ENCODE peak calls at places on chromosomes 7 and 10, in six cellular contexts. G, C, U, M, T and W are unnamed samples.

GRCh38 chr7:139566075-139566474 is 42.6 kb downstream of the CLEC2L start:
- DNase-seq in M (no peak), T (no peak), G (no peak), C (no peak), U (no peak), W (no peak)

GRCh38 chr7:71535616-71536015 is 403.7 kb downstream of the GALNT17 start:
- DNase-seq in G (no peak), M (no peak), T (no peak), U (no peak), C (no peak), W (no peak)

GRCh38 chr10:80540136-80540535 is 2.4 kb downstream of the SH2D4B start:
- DNase-seq in T (no peak), G (no peak), U (no peak), M (no peak), C (no peak), W (no peak)

GRCh38 chr10:111233439-111233838 is 156.6 kb downstream of the ADRA2A start:
- DNase-seq in U (no peak), C (peak), G (no peak), T (no peak), M (no peak), W (no peak)

GRCh38 chr10:74898201-74898976 is 72.0 kb downstream of the KAT6B start:
- DNase-seq in M (no peak), G (no peak), T (no peak), U (no peak), C (peak), W (peak)

GRCh38 chr7:124179641-124180040 is 146.8 kb upstream of the TMEM229A start:
- DNase-seq in C (no peak), M (no peak), U (no peak), G (no peak), T (no peak), W (no peak)

GRCh38 chr10:94299417-94299816 is 63.3 kb downstream of the NOC3L start:
- DNase-seq in M (no peak), C (peak), T (no peak), U (peak), G (no peak), W (no peak)

GRCh38 chr10:101110856-101111523 is 20.1 kb upstream of the TLX1 start:
- DNase-seq in U (no peak), C (no peak), G (no peak), T (no peak), M (no peak), W (no peak)

GRCh38 chr7:119482209-119482608 is 790.8 kb upstream of the KCND2 start:
- DNase-seq in U (no peak), M (no peak), C (peak), T (no peak), G (peak), W (no peak)

GRCh38 chr7:151139071-151139521 is 28.4 kb downstream of the GBX1 start:
- DNase-seq in M (no peak), T (no peak), C (no peak), G (no peak), U (no peak), W (no peak)

GRCh38 chr10:581776-582330 is 107.6 kb downstream of the DIP2C start:
- DNase-seq in M (no peak), U (no peak), C (no peak), G (no peak), T (no peak), W (no peak)